ENCODE peak calls at places on chromosomes 12 and 14, in five cellular contexts. F is naive thymus-derived CD4-positive, alpha-beta T cell; Z is lower lobe of right lung; M is K562; X is upper lobe of left lung. U is an unnamed sample. For H3K36me3, the result is how much of the 10 kb centered on the place peaks cover.

GRCh38 chr14:74843653-74844052 is 32.3 kb downstream of the PROX2 start:
- DNase-seq in X (no peak), M (no peak), F (no peak), Z (no peak), U (no peak)

GRCh38 chr14:77039285-77040058 is 11.0 kb upstream of the IRF2BPL start:
- DNase-seq in Z (no peak), M (no peak), F (no peak), X (no peak), U (peak)

GRCh38 chr14:56334458-56334857 is 216.2 kb downstream of the PELI2 start:
- DNase-seq in M (no peak), Z (no peak), X (no peak), F (no peak), U (no peak)

GRCh38 chr12:106345739-106346138 is 11.8 kb upstream of the POLR3B start:
- DNase-seq in Z (no peak), X (no peak), M (peak), F (no peak), U (peak)

GRCh38 chr14:90132821-90133570 is 71.2 kb downstream of the KCNK13 start:
- DNase-seq in F (no peak), X (no peak), M (no peak), Z (no peak), U (no peak)

GRCh38 chr14:91309756-91310280 is 65.3 kb upstream of the GPR68 start:
- DNase-seq in M (no peak), X (no peak), Z (peak), F (no peak), U (no peak)

GRCh38 chr14:26427059-26427458 is 170.8 kb downstream of the NOVA1 start:
- DNase-seq in X (no peak), F (no peak), M (no peak), Z (no peak), U (peak)

GRCh38 chr12:98998697-98999299 is 353.7 kb downstream of the APAF1 start:
- DNase-seq in F (no peak), X (no peak), M (peak), Z (no peak), U (no peak)

GRCh38 chr12:108911915-108912314 is 32.0 kb downstream of the DAO start:
- DNase-seq in Z (no peak), M (no peak), X (no peak), F (no peak), U (no peak)

GRCh38 chr14:65290830-65291229 is 121.7 kb upstream of the FUT8 start:
- DNase-seq in Z (no peak), F (no peak), X (no peak), M (no peak), U (no peak)

GRCh38 chr12:29365091-29365490 is 15.9 kb downstream of the ERGIC2 start:
- DNase-seq in F (no peak), Z (no peak), X (no peak), M (no peak), U (no peak)

GRCh38 chr14:103530831-103531230 is 1.8 kb downstream of the TRMT61A start:
- DNase-seq in Z (no peak), X (no peak), M (no peak), F (no peak), U (no peak)

GRCh38 chr14:106844608-106845285 is 1318.4 kb downstream of the TMEM121 start:
- DNase-seq in F (peak), M (no peak), X (peak), Z (peak), U (peak)

GRCh38 chr14:56797003-56797568 is 13.2 kb downstream of the OTX2 start:
- DNase-seq in X (no peak), F (no peak), M (no peak), Z (no peak), U (no peak)

GRCh38 chr12:77591959-77592358 is 238.7 kb upstream of the NAV3 start:
- DNase-seq in F (no peak), M (no peak), Z (no peak), X (no peak), U (no peak)

GRCh38 chr14:79197516-79197915 is 1013.8 kb downstream of the DIO2 start:
- DNase-seq in X (no peak), F (no peak), M (no peak), Z (no peak), U (no peak)

GRCh38 chr12:126346087-126346486 is 1280.9 kb downstream of the AACS start:
- DNase-seq in X (no peak), M (no peak), F (no peak), Z (no peak), U (no peak)

GRCh38 chr14:105313381-105314286 is 914 bp upstream of the PACS2 start:
- DNase-seq in X (no peak), M (peak), F (no peak), Z (peak), U (no peak)

GRCh38 chr12:76260390-76260748 is 87.8 kb downstream of the BBS10 start:
- DNase-seq in M (no peak), X (no peak), Z (no peak), F (no peak), U (no peak)

GRCh38 chr14:21352587-21352986 is 31.2 kb downstream of the SUPT16H start:
- DNase-seq in M (peak), Z (peak), F (no peak), X (no peak), U (peak)

GRCh38 chr14:95494456-95494855 is 22.0 kb downstream of the SYNE3 start:
- DNase-seq in X (no peak), M (no peak), F (no peak), Z (no peak), U (no peak)

GRCh38 chr12:53191885-53192530 is 11.3 kb upstream of the CSAD start:
- DNase-seq in X (no peak), M (no peak), F (no peak), Z (no peak), U (no peak)

GRCh38 chr14:65302571-65303184 is 109.9 kb upstream of the FUT8 start:
- DNase-seq in F (no peak), M (no peak), Z (peak), X (no peak), U (no peak)

GRCh38 chr14:69535230-69535848 is 39.3 kb downstream of the CCDC177 start:
- DNase-seq in M (peak), F (no peak), Z (no peak), X (no peak), U (peak)

GRCh38 chr14:103400537-103400936 is 15.3 kb downstream of the MARK3 start:
- DNase-seq in F (no peak), Z (no peak), X (no peak), M (no peak), U (no peak)

GRCh38 chr14:105944632-105945610 is 418.5 kb downstream of the TMEM121 start:
- DNase-seq in Z (peak), F (peak), M (peak), X (peak), U (peak)

GRCh38 chr12:91276529-91276928 is 93.9 kb upstream of the DCN start:
- DNase-seq in Z (no peak), F (no peak), M (no peak), X (no peak), U (no peak)

GRCh38 chr14:50521912-50522341 is 10.4 kb downstream of the MAP4K5 start:
- DNase-seq in F (no peak), M (no peak), X (no peak), Z (no peak), U (no peak)

GRCh38 chr12:57195186-57195585 is 21.4 kb upstream of the NXPH4 start:
- DNase-seq in F (no peak), Z (no peak), M (no peak), X (no peak), U (no peak)

GRCh38 chr12:57196956-57197355 is 19.6 kb upstream of the NXPH4 start:
- DNase-seq in M (no peak), Z (no peak), F (no peak), X (peak), U (no peak)

GRCh38 chr12:57194253-57194652 is 22.3 kb upstream of the NXPH4 start:
- DNase-seq in Z (no peak), M (no peak), X (peak), F (no peak), U (no peak)

GRCh38 chr12:57196439-57196838 is 20.2 kb upstream of the NXPH4 start:
- DNase-seq in M (no peak), Z (no peak), F (no peak), X (no peak), U (no peak)

GRCh38 chr12:57195655-57196371 is 20.8 kb upstream of the NXPH4 start:
- DNase-seq in X (peak), F (no peak), M (peak), Z (no peak), U (no peak)
- H3K36me3 ChIP-seq in X (under half), F (under half), M (under half), Z (half or more), U (half or more)

GRCh38 chr12:120132437-120132836 is 15.9 kb upstream of the RAB35 start:
- DNase-seq in F (no peak), Z (no peak), M (no peak), X (no peak), U (no peak)
- H3K36me3 ChIP-seq in F (under half), Z (half or more), M (half or more), X (half or more), U (under half)

GRCh38 chr12:124954771-124955170 is 34.2 kb downstream of the DHX37 start:
- DNase-seq in F (no peak), Z (no peak), M (no peak), X (no peak), U (no peak)

GRCh38 chr12:124952295-124952694 is 36.6 kb downstream of the DHX37 start:
- DNase-seq in X (peak), Z (no peak), M (no peak), F (no peak), U (no peak)

GRCh38 chr12:124952801-124953200 is 36.1 kb downstream of the DHX37 start:
- DNase-seq in M (no peak), X (no peak), F (no peak), Z (no peak), U (no peak)

GRCh38 chr12:124953689-124954405 is 35.1 kb downstream of the DHX37 start:
- DNase-seq in X (peak), F (no peak), Z (no peak), M (no peak), U (no peak)

DNA sequence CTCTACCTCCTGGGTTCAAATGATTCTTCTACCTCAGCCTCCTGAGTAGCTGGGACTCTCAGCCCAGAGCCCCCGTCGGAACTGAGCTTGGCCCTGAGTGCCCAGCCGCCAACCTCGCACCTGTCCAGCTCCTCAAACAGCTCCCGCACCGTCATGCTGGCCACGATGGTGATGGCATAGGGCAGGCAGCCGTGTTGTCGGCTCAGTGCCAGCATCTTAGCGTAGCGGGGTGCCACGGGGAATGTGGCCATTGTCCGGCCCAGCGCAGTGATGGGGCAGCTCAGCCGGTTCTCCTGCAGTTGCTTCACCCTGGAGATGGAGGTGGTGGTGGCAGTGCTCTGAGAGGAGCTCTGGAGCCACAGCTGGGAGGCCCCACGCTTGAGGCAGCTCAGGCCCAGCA is 32.4 kb downstream of the DHX37 start:
- DNase-seq in F (no peak), X (no peak), M (no peak), Z (no peak), U (no peak)
- H3K36me3 ChIP-seq in F (under half), X (under half), M (half or more), Z (half or more), U (under half)

GRCh38 chr12:123250471-123251383 is 17.5 kb downstream of the MTRFR start:
- DNase-seq in M (peak), X (no peak), Z (peak), F (no peak), U (no peak)

GRCh38 chr12:123254853-123255446 is 16.7 kb downstream of the CDK2AP1 start:
- DNase-seq in Z (no peak), M (no peak), X (no peak), F (no peak), U (no peak)

GRCh38 chr12:123258593-123258992 is 13.1 kb downstream of the CDK2AP1 start:
- DNase-seq in Z (no peak), M (no peak), X (no peak), F (no peak), U (no peak)

GRCh38 chr12:123251403-123252076 is 18.3 kb downstream of the MTRFR start:
- DNase-seq in M (no peak), X (no peak), F (no peak), Z (no peak), U (no peak)

DNA sequence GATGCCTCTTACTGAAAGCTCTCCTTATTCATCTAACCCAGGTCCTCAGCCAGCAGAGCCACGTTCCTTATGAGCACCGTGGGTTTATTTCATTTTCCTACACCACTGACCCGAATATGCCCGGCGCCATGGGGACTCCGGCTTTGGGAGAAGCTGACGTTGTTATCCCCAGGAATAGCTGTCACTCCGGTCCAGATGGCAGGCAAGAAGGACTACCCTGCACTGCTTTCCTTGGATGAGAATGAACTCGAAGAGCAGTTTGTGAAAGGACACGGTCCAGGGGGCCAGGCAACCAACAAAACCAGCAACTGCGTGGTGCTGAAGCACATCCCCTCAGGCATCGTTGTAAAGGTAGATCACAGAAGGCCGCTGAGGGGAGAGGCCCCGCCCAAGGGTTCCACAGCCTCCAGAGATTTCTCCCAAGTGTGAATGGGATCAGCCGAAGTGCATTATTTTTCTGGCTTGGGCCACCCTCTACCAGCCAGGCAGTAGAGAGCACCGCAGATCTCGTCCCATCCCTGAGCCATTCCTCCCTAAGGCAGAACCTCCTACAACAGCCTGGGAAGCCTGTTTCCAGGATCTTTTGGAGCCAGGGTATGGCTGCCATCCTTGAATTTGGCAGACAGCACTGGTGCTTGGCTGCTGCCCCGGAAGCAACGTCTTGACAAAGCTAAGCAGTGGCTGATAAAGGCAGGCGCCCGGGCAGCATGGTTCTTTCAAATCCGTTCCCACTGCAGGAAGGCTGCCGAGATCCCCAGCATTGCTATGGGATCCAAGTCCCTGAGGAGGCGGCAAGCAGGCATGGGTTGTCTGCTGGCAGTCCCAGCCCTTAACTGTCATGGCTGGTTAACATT is 17.8 kb downstream of the CDK2AP1 start:
- DNase-seq in X (no peak), M (no peak), F (no peak), Z (no peak), U (no peak)
- H3K36me3 ChIP-seq in X (under half), M (half or more), F (under half), Z (half or more), U (under half)

U was measured in adrenal gland.